ENCODE peak calls at places on chromosomes 1 and 21, in six cellular contexts. X is PC-9, W is cardiac muscle cell, Y is EL, N is germinal center, K is psoas muscle. M is an unnamed sample.

GRCh38 chr21:34967509-34968289 is 81.4 kb downstream of the RUNX1 start:
- DNase-seq in X (peak), Y (peak), W (no peak), K (no peak), N (no peak), M (no peak)

GRCh38 chr1:2050482-2050792 is 226 bp downstream of the PRKCZ start:
- DNase-seq in K (no peak), N (no peak), Y (no peak), X (no peak), W (no peak), M (no peak)

GRCh38 chr1:149848340-149848771 is 51.0 kb upstream of the BOLA1 start:
- DNase-seq in X (no peak), Y (no peak), W (no peak), N (no peak), K (no peak), M (no peak)

GRCh38 chr1:63882048-63882704 is 108.4 kb downstream of the ROR1 start:
- DNase-seq in N (no peak), K (no peak), Y (no peak), W (no peak), X (no peak), M (no peak)

GRCh38 chr1:3072178-3072947 is 3.4 kb downstream of the PRDM16 start:
- DNase-seq in Y (no peak), K (peak), N (no peak), W (peak), X (no peak), M (no peak)

GRCh38 chr1:50415235-50416149 is 7.8 kb downstream of the DMRTA2 start:
- DNase-seq in X (no peak), N (no peak), K (no peak), Y (no peak), W (no peak), M (no peak)

GRCh38 chr21:34835526-34835925 is 166.7 kb downstream of the CLIC6 start:
- DNase-seq in W (no peak), N (no peak), K (no peak), X (no peak), Y (peak), M (no peak)

GRCh38 chr1:111778541-111779051 is 22.9 kb downstream of the DDX20 start:
- DNase-seq in X (no peak), W (no peak), N (no peak), Y (peak), K (no peak), M (no peak)

GRCh38 chr1:39293375-39294070 is 89.0 kb downstream of the MACF1 start:
- DNase-seq in X (no peak), W (no peak), Y (peak), K (no peak), N (no peak), M (no peak)

GRCh38 chr1:246891105-246891504 is 40.6 kb downstream of the AHCTF1 start:
- DNase-seq in X (no peak), W (no peak), K (no peak), N (no peak), Y (no peak), M (no peak)

GRCh38 chr1:92515796-92516201 is 29.1 kb upstream of the GFI1 start:
- DNase-seq in Y (no peak), N (no peak), X (no peak), K (no peak), W (no peak), M (no peak)

GRCh38 chr1:111669268-111669667 is 49.7 kb downstream of the RAP1A start:
- DNase-seq in X (no peak), N (no peak), K (no peak), W (no peak), Y (no peak), M (no peak)

GRCh38 chr1:87154351-87154750 is 174.3 kb upstream of the LMO4 start:
- DNase-seq in X (no peak), W (no peak), N (no peak), Y (no peak), K (no peak), M (no peak)

GRCh38 chr1:89525169-89525855 is 683 bp downstream of the LRRC8B start:
- DNase-seq in X (no peak), N (peak), W (peak), Y (no peak), K (peak), M (peak)

GRCh38 chr1:23865543-23865930 is 2.6 kb downstream of the FUCA1 start:
- DNase-seq in W (no peak), X (peak), N (no peak), Y (peak), K (no peak), M (no peak)

GRCh38 chr1:60978421-60979357 is 103.7 kb upstream of the NFIA start:
- DNase-seq in W (peak), X (peak), K (peak), N (peak), Y (peak), M (no peak)

GRCh38 chr1:10204003-10204642 is 6.2 kb upstream of the KIF1B start:
- DNase-seq in K (no peak), N (no peak), Y (no peak), W (peak), X (no peak), M (no peak)

GRCh38 chr21:33441489-33442477 is 38.0 kb downstream of the TMEM50B start:
- DNase-seq in Y (peak), K (peak), W (peak), N (peak), X (peak), M (no peak)

GRCh38 chr1:245306020-245306419 is 151.2 kb downstream of the KIF26B start:
- DNase-seq in K (no peak), Y (no peak), W (no peak), N (no peak), X (no peak), M (no peak)

GRCh38 chr1:25799758-25800537 is at the start of gene SELENON:
- DNase-seq in W (peak), N (peak), Y (peak), K (peak), X (peak), M (no peak)

GRCh38 chr1:160664573-160665051 is 17.8 kb upstream of the SLAMF1 start:
- DNase-seq in W (no peak), X (no peak), Y (no peak), K (no peak), N (no peak), M (no peak)

GRCh38 chr1:167460836-167461235 is 57.5 kb downstream of the CD247 start:
- DNase-seq in W (no peak), N (no peak), X (no peak), Y (no peak), K (no peak), M (peak)